ENCODE peak calls at places on chromosomes 3 and 15, in four cellular contexts. One of them, this sample, is unnamed.

GRCh38 chr15:84034831-84035753 is 200.5 kb upstream of the GOLGA6L4 start:
- DNase-seq in OCI-LY7: peak
- DNase-seq in GM06990: no peak
- DNase-seq in cardiac fibroblast: peak
- DNase-seq in this sample: peak

GRCh38 chr3:149971403-149972075 is 844 bp upstream of the PFN2 start:
- DNase-seq in OCI-LY7: peak
- DNase-seq in GM06990: no peak
- DNase-seq in cardiac fibroblast: peak
- DNase-seq in this sample: no peak

GRCh38 chr15:70533931-70534742 is 229.2 kb downstream of the UACA start:
- DNase-seq in OCI-LY7: no peak
- DNase-seq in GM06990: no peak
- DNase-seq in cardiac fibroblast: no peak
- DNase-seq in this sample: no peak

GRCh38 chr15:61946778-61947177 is 113.5 kb downstream of the VPS13C start:
- DNase-seq in OCI-LY7: no peak
- DNase-seq in GM06990: no peak
- DNase-seq in cardiac fibroblast: peak
- DNase-seq in this sample: no peak

GRCh38 chr3:188520466-188520865 is 366.5 kb downstream of the LPP start:
- DNase-seq in OCI-LY7: no peak
- DNase-seq in GM06990: no peak
- DNase-seq in cardiac fibroblast: peak
- DNase-seq in this sample: no peak

GRCh38 chr15:70566989-70567388 is 196.4 kb downstream of the UACA start:
- DNase-seq in OCI-LY7: no peak
- DNase-seq in GM06990: no peak
- DNase-seq in cardiac fibroblast: no peak
- DNase-seq in this sample: no peak

GRCh38 chr15:99197861-99198260 is 51.5 kb downstream of the TTC23 start:
- DNase-seq in OCI-LY7: no peak
- DNase-seq in GM06990: no peak
- DNase-seq in cardiac fibroblast: no peak
- DNase-seq in this sample: no peak

GRCh38 chr3:142651711-142652110 is 55.5 kb downstream of the PLS1 start:
- DNase-seq in OCI-LY7: no peak
- DNase-seq in GM06990: no peak
- DNase-seq in cardiac fibroblast: peak
- DNase-seq in this sample: no peak

GRCh38 chr3:129605593-129606521 is 619 bp downstream of the PLXND1 start:
- DNase-seq in OCI-LY7: peak
- DNase-seq in GM06990: peak
- DNase-seq in cardiac fibroblast: peak
- DNase-seq in this sample: peak

GRCh38 chr3:85387913-85388510 is 429.2 kb downstream of the CADM2 start:
- DNase-seq in OCI-LY7: no peak
- DNase-seq in GM06990: no peak
- DNase-seq in cardiac fibroblast: no peak
- DNase-seq in this sample: no peak

GRCh38 chr3:112097378-112097777 is 11.2 kb downstream of the C3orf52 start:
- DNase-seq in OCI-LY7: no peak
- DNase-seq in GM06990: no peak
- DNase-seq in cardiac fibroblast: peak
- DNase-seq in this sample: peak

GRCh38 chr15:52172869-52173268 is 18.3 kb downstream of the GNB5 start:
- DNase-seq in OCI-LY7: no peak
- DNase-seq in GM06990: no peak
- DNase-seq in cardiac fibroblast: no peak
- DNase-seq in this sample: no peak

GRCh38 chr3:99319961-99320360 is 318.4 kb upstream of the COL8A1 start:
- DNase-seq in OCI-LY7: no peak
- DNase-seq in GM06990: no peak
- DNase-seq in cardiac fibroblast: peak
- DNase-seq in this sample: no peak

GRCh38 chr15:53197426-53197839 is 407.3 kb upstream of the ONECUT1 start:
- DNase-seq in OCI-LY7: peak
- DNase-seq in GM06990: peak
- DNase-seq in cardiac fibroblast: peak
- DNase-seq in this sample: peak

GRCh38 chr3:138332472-138333073 is 2.9 kb upstream of the NME9 start:
- DNase-seq in OCI-LY7: peak
- DNase-seq in GM06990: no peak
- DNase-seq in cardiac fibroblast: peak
- DNase-seq in this sample: peak

GRCh38 chr3:79329154-79329553 is 438.6 kb downstream of the ROBO1 start:
- DNase-seq in OCI-LY7: no peak
- DNase-seq in GM06990: no peak
- DNase-seq in cardiac fibroblast: peak
- DNase-seq in this sample: no peak

GRCh38 chr3:100263583-100263982 is 2.8 kb downstream of the TBC1D23 start:
- DNase-seq in OCI-LY7: no peak
- DNase-seq in GM06990: no peak
- DNase-seq in cardiac fibroblast: no peak
- DNase-seq in this sample: no peak

GRCh38 chr15:81809543-81809942 is 236.3 kb downstream of the MEX3B start:
- DNase-seq in OCI-LY7: peak
- DNase-seq in GM06990: no peak
- DNase-seq in cardiac fibroblast: no peak
- DNase-seq in this sample: peak

GRCh38 chr3:24496529-24497482 is 2.2 kb upstream of the THRB start:
- DNase-seq in OCI-LY7: no peak
- DNase-seq in GM06990: no peak
- DNase-seq in cardiac fibroblast: peak
- DNase-seq in this sample: peak

GRCh38 chr15:100595964-100596363 is 6.0 kb downstream of the LINS1 start:
- DNase-seq in OCI-LY7: no peak
- DNase-seq in GM06990: no peak
- DNase-seq in cardiac fibroblast: no peak
- DNase-seq in this sample: no peak

GRCh38 chr3:157376596-157377300 is 59.9 kb upstream of the PTX3 start:
- DNase-seq in OCI-LY7: no peak
- DNase-seq in GM06990: no peak
- DNase-seq in cardiac fibroblast: no peak
- DNase-seq in this sample: no peak

GRCh38 chr3:59798372-59799086 is 748.7 kb upstream of the CFAP20DC start:
- DNase-seq in OCI-LY7: no peak
- DNase-seq in GM06990: no peak
- DNase-seq in cardiac fibroblast: no peak
- DNase-seq in this sample: no peak

GRCh38 chr3:195909645-195910498 is 1.5 kb upstream of the TNK2 start:
- DNase-seq in OCI-LY7: peak
- DNase-seq in GM06990: peak
- DNase-seq in cardiac fibroblast: peak
- DNase-seq in this sample: peak

GRCh38 chr3:31294430-31295149 is 238.1 kb upstream of the STT3B start:
- DNase-seq in OCI-LY7: no peak
- DNase-seq in GM06990: no peak
- DNase-seq in cardiac fibroblast: peak
- DNase-seq in this sample: no peak

GRCh38 chr3:110414851-110415250 is 656.8 kb upstream of the NECTIN3 start:
- DNase-seq in OCI-LY7: no peak
- DNase-seq in GM06990: no peak
- DNase-seq in cardiac fibroblast: peak
- DNase-seq in this sample: no peak

GRCh38 chr15:40314723-40315276 is 7.1 kb upstream of the PLCB2 start:
- DNase-seq in OCI-LY7: no peak
- DNase-seq in GM06990: no peak
- DNase-seq in cardiac fibroblast: peak
- DNase-seq in this sample: no peak

GRCh38 chr3:138450704-138451424 is 16.4 kb downstream of the ESYT3 start:
- DNase-seq in OCI-LY7: no peak
- DNase-seq in GM06990: no peak
- DNase-seq in cardiac fibroblast: no peak
- DNase-seq in this sample: no peak

GRCh38 chr3:194633349-194634004 is at the start of gene TMEM44:
- DNase-seq in OCI-LY7: peak
- DNase-seq in GM06990: peak
- DNase-seq in cardiac fibroblast: peak
- DNase-seq in this sample: peak

GRCh38 chr3:141091416-141091815 is 40.3 kb downstream of the SPSB4 start:
- DNase-seq in OCI-LY7: no peak
- DNase-seq in GM06990: no peak
- DNase-seq in cardiac fibroblast: no peak
- DNase-seq in this sample: no peak

GRCh38 chr3:46646700-46647099 is 34.4 kb downstream of the FAM240A start:
- DNase-seq in OCI-LY7: no peak
- DNase-seq in GM06990: no peak
- DNase-seq in cardiac fibroblast: peak
- DNase-seq in this sample: no peak

GRCh38 chr3:114519415-114519814 is 225.6 kb downstream of the TIGIT start:
- DNase-seq in OCI-LY7: no peak
- DNase-seq in GM06990: no peak
- DNase-seq in cardiac fibroblast: peak
- DNase-seq in this sample: peak

GRCh38 chr15:63597033-63597790 is at the start of gene FBXL22:
- DNase-seq in OCI-LY7: no peak
- DNase-seq in GM06990: no peak
- DNase-seq in cardiac fibroblast: peak
- DNase-seq in this sample: no peak

GRCh38 chr3:141426404-141427034 is 58.2 kb downstream of the ZBTB38 start:
- DNase-seq in OCI-LY7: no peak
- DNase-seq in GM06990: no peak
- DNase-seq in cardiac fibroblast: peak
- DNase-seq in this sample: no peak

GRCh38 chr3:55893045-55893664 is 406.0 kb upstream of the WNT5A start:
- DNase-seq in OCI-LY7: no peak
- DNase-seq in GM06990: no peak
- DNase-seq in cardiac fibroblast: no peak
- DNase-seq in this sample: no peak

GRCh38 chr15:85171736-85172135 is 190.1 kb downstream of the PDE8A start:
- DNase-seq in OCI-LY7: no peak
- DNase-seq in GM06990: no peak
- DNase-seq in cardiac fibroblast: peak
- DNase-seq in this sample: no peak

GRCh38 chr15:85172846-85173490 is 191.3 kb downstream of the PDE8A start:
- DNase-seq in OCI-LY7: no peak
- DNase-seq in GM06990: no peak
- DNase-seq in cardiac fibroblast: peak
- DNase-seq in this sample: no peak

GRCh38 chr15:85164841-85165466 is 183.3 kb downstream of the PDE8A start:
- DNase-seq in OCI-LY7: no peak
- DNase-seq in GM06990: no peak
- DNase-seq in cardiac fibroblast: no peak
- DNase-seq in this sample: no peak

GRCh38 chr15:85167568-85167967 is 185.9 kb downstream of the PDE8A start:
- DNase-seq in OCI-LY7: no peak
- DNase-seq in GM06990: no peak
- DNase-seq in cardiac fibroblast: no peak
- DNase-seq in this sample: no peak

GRCh38 chr15:85168642-85169173 is 187.1 kb downstream of the PDE8A start:
- DNase-seq in OCI-LY7: peak
- DNase-seq in GM06990: peak
- DNase-seq in cardiac fibroblast: peak
- DNase-seq in this sample: peak
- H3K4me3 ChIP-seq in OCI-LY7: no peak
- H3K4me3 ChIP-seq in GM06990: peak
- H3K4me3 ChIP-seq in cardiac fibroblast: no peak
- H3K4me3 ChIP-seq in this sample: no peak

GRCh38 chr3:168044049-168044448 is 51.7 kb downstream of the GOLIM4 start:
- DNase-seq in OCI-LY7: no peak
- DNase-seq in GM06990: no peak
- DNase-seq in cardiac fibroblast: no peak
- DNase-seq in this sample: no peak
- TF ChIP-seq CTCF in OCI-LY7: no peak
- TF ChIP-seq CTCF in GM06990: no peak
- TF ChIP-seq CTCF in cardiac fibroblast: no peak
- TF ChIP-seq CTCF in this sample: no peak

GRCh38 chr15:79037848-79038247 is 52.7 kb downstream of the RASGRF1 start:
- DNase-seq in OCI-LY7: no peak
- DNase-seq in GM06990: no peak
- DNase-seq in cardiac fibroblast: no peak
- DNase-seq in this sample: no peak
- H3K4me3 ChIP-seq in OCI-LY7: no peak
- H3K4me3 ChIP-seq in GM06990: no peak
- H3K4me3 ChIP-seq in cardiac fibroblast: no peak
- H3K4me3 ChIP-seq in this sample: no peak

GRCh38 chr3:58341376-58341775 is 8.7 kb downstream of the PXK start:
- DNase-seq in OCI-LY7: no peak
- DNase-seq in GM06990: no peak
- DNase-seq in cardiac fibroblast: peak
- DNase-seq in this sample: no peak
- TF ChIP-seq CTCF in OCI-LY7: no peak
- TF ChIP-seq CTCF in GM06990: no peak
- TF ChIP-seq CTCF in cardiac fibroblast: no peak
- TF ChIP-seq CTCF in this sample: no peak